ENCODE peak calls at places on chromosome 15, in ten cellular contexts. K is T-helper 2 cell; R is NCI-H1092 treated with DMSO at 0.1 percent for 48 hours; T is NCI-H1436; M is endothelial cell; Z is HL-60; W is stromal cell of bone marrow; Q is activated CD4-positive, alpha-beta T cell treated with anti-CD3 and anti-CD28 coated beads for 4 hours; V is AG09309; H is body of pancreas. D is an unnamed sample.

GRCh38 chr15:96327155-96327741 is 3.3 kb upstream of the NR2F2 start:
- DNase-seq in K (no peak), W (peak), H (peak), T (peak), R (peak), M (no peak), V (peak), Z (peak), Q (no peak), D (no peak)

GRCh38 chr15:31473384-31474058 is 146.9 kb downstream of the KLF13 start:
- DNase-seq in M (no peak), Z (no peak), Q (no peak), H (peak), T (no peak), R (no peak), K (no peak), W (no peak), V (no peak), D (peak)

GRCh38 chr15:25789616-25790002 is 73.5 kb downstream of the ATP10A start:
- DNase-seq in W (no peak), R (no peak), H (no peak), Z (no peak), V (no peak), T (no peak), K (no peak), Q (no peak), M (no peak), D (no peak)

GRCh38 chr15:63385911-63386531 is 4.4 kb upstream of the CA12 start:
- DNase-seq in W (no peak), Z (no peak), Q (no peak), R (no peak), T (no peak), K (no peak), V (no peak), H (no peak), M (no peak), D (no peak)

GRCh38 chr15:67914537-67915373 is 74.9 kb upstream of the RNU6-1 start:
- DNase-seq in W (peak), Z (no peak), V (no peak), T (no peak), K (no peak), H (peak), Q (no peak), R (peak), M (peak), D (peak)

GRCh38 chr15:74381190-74381453 is 13.7 kb upstream of the CYP11A1 start:
- DNase-seq in W (no peak), Z (no peak), T (no peak), M (no peak), H (no peak), Q (no peak), R (no peak), K (no peak), V (no peak), D (no peak)

GRCh38 chr15:75347222-75348033 is 589 bp downstream of the NEIL1 start:
- DNase-seq in K (peak), T (peak), R (no peak), H (peak), Q (peak), W (no peak), V (no peak), Z (no peak), M (peak), D (peak)

GRCh38 chr15:62765916-62766315 is 276.6 kb upstream of the TPM1 start:
- DNase-seq in R (no peak), K (no peak), W (no peak), Q (no peak), V (no peak), H (no peak), T (no peak), M (no peak), Z (no peak), D (no peak)

GRCh38 chr15:45180201-45180600 is 7.6 kb downstream of the SHF start:
- DNase-seq in R (no peak), Z (no peak), W (no peak), H (no peak), T (no peak), V (no peak), M (no peak), K (no peak), Q (no peak), D (no peak)

GRCh38 chr15:70627734-70628541 is 135.4 kb downstream of the UACA start:
- DNase-seq in V (peak), R (no peak), Q (no peak), M (no peak), Z (no peak), W (no peak), T (no peak), H (no peak), K (no peak), D (no peak)

GRCh38 chr15:70799667-70800450 is 36.5 kb upstream of the UACA start:
- DNase-seq in R (no peak), M (no peak), T (no peak), H (no peak), K (no peak), W (peak), Z (no peak), Q (no peak), V (peak), D (peak)

GRCh38 chr15:94080416-94080815 is 150.9 kb upstream of the MCTP2 start:
- DNase-seq in W (peak), K (no peak), H (no peak), Q (no peak), M (no peak), R (no peak), V (peak), Z (no peak), T (peak), D (no peak)

GRCh38 chr15:36501063-36501678 is 78.3 kb upstream of the CDIN1 start:
- DNase-seq in K (no peak), Z (peak), M (peak), T (peak), H (peak), Q (no peak), R (peak), W (peak), V (peak), D (peak)

GRCh38 chr15:92693922-92694331 is 38.4 kb upstream of the FAM174B start:
- DNase-seq in H (no peak), K (no peak), T (peak), Z (no peak), V (no peak), Q (no peak), M (peak), W (no peak), R (peak), D (no peak)

GRCh38 chr15:84961114-84961452 is 20.6 kb upstream of the PDE8A start:
- DNase-seq in R (no peak), T (no peak), K (no peak), Q (no peak), W (no peak), H (no peak), V (no peak), M (no peak), Z (no peak), D (no peak)

GRCh38 chr15:52105856-52106255 is 6.7 kb downstream of the BCL2L10 start:
- DNase-seq in H (no peak), K (no peak), T (no peak), R (no peak), V (no peak), M (no peak), Z (no peak), W (no peak), Q (no peak), D (no peak)

GRCh38 chr15:45891766-45892165 is 256.9 kb downstream of the SQOR start:
- DNase-seq in V (peak), Z (no peak), W (no peak), Q (no peak), K (no peak), M (no peak), T (no peak), R (no peak), H (peak), D (no peak)

GRCh38 chr15:57217716-57218598 is 158.3 kb upstream of the CGNL1 start:
- DNase-seq in M (no peak), H (no peak), V (no peak), Z (no peak), R (peak), K (no peak), W (no peak), T (no peak), Q (no peak), D (no peak)

GRCh38 chr15:69131362-69132215 is 28.8 kb upstream of the GLCE start:
- DNase-seq in H (no peak), T (no peak), R (no peak), V (no peak), M (no peak), K (no peak), Z (peak), Q (no peak), W (no peak), D (no peak)

GRCh38 chr15:29849716-29850115 is 27.4 kb upstream of the TJP1 start:
- DNase-seq in Z (no peak), T (no peak), R (no peak), V (no peak), H (no peak), W (no peak), K (no peak), Q (no peak), M (no peak), D (no peak)

GRCh38 chr15:87293016-87293415 is 963.5 kb downstream of the NTRK3 start:
- DNase-seq in T (no peak), W (peak), R (no peak), Z (no peak), H (no peak), Q (no peak), V (peak), M (no peak), K (no peak), D (no peak)

GRCh38 chr15:92011611-92012367 is 158.3 kb downstream of the SLCO3A1 start:
- DNase-seq in T (peak), R (no peak), Z (no peak), M (no peak), H (no peak), W (no peak), Q (no peak), V (no peak), K (no peak), D (peak)

GRCh38 chr15:69359724-69360123 is 54.4 kb upstream of the KIF23 start:
- DNase-seq in M (no peak), Q (no peak), T (no peak), R (no peak), K (no peak), W (no peak), V (no peak), H (no peak), Z (no peak), D (no peak)

GRCh38 chr15:25670025-25670554 is 193.0 kb downstream of the ATP10A start:
- DNase-seq in V (no peak), T (no peak), K (no peak), Q (no peak), H (no peak), W (peak), R (peak), M (peak), Z (no peak), D (peak)

GRCh38 chr15:31296304-31297220 is 30.1 kb upstream of the KLF13 start:
- DNase-seq in W (no peak), M (no peak), T (no peak), R (peak), H (peak), V (no peak), Z (no peak), Q (no peak), K (no peak), D (peak)

GRCh38 chr15:62933388-62933787 is 109.2 kb upstream of the TPM1 start:
- DNase-seq in Q (no peak), W (no peak), K (no peak), Z (no peak), T (no peak), H (no peak), R (no peak), V (no peak), M (no peak), D (no peak)

GRCh38 chr15:42108808-42109207 is 14.4 kb upstream of the PLA2G4D start:
- DNase-seq in V (no peak), Z (no peak), W (no peak), T (no peak), K (no peak), M (no peak), Q (no peak), R (no peak), H (no peak), D (no peak)

GRCh38 chr15:62848631-62849050 is 193.9 kb upstream of the TPM1 start:
- DNase-seq in M (peak), K (no peak), Z (no peak), H (no peak), V (no peak), Q (no peak), W (no peak), R (no peak), T (no peak), D (no peak)

GRCh38 chr15:73991260-73991659 is 835 bp downstream of the STOML1 start:
- DNase-seq in V (no peak), Z (no peak), Q (no peak), H (peak), M (no peak), R (peak), W (peak), K (no peak), T (no peak), D (peak)

GRCh38 chr15:31300981-31301686 is 25.5 kb upstream of the KLF13 start:
- DNase-seq in K (no peak), M (no peak), T (no peak), Z (no peak), R (no peak), Q (no peak), H (no peak), V (no peak), W (no peak), D (peak)

GRCh38 chr15:51888593-51889195 is 59.2 kb downstream of the TMOD3 start:
- DNase-seq in Z (no peak), H (no peak), R (no peak), T (peak), V (no peak), W (no peak), M (no peak), Q (no peak), K (no peak), D (no peak)

GRCh38 chr15:89780601-89781000 is 4.5 kb downstream of the MESP2 start:
- DNase-seq in Z (no peak), H (no peak), Q (no peak), T (no peak), R (no peak), K (no peak), M (no peak), W (no peak), V (no peak), D (no peak)

GRCh38 chr15:80174017-80174746 is 21.4 kb downstream of the FAH start:
- DNase-seq in K (no peak), V (no peak), H (no peak), W (peak), Z (no peak), Q (no peak), T (no peak), R (no peak), M (no peak), D (peak)

GRCh38 chr15:81043568-81044301 is 43.0 kb downstream of the TLNRD1 start:
- DNase-seq in W (no peak), H (no peak), Z (no peak), R (no peak), Q (no peak), M (no peak), V (no peak), K (no peak), T (no peak), D (no peak)

GRCh38 chr15:81400640-81401236 is 26.7 kb upstream of the TMC3 start:
- DNase-seq in Q (no peak), H (no peak), W (peak), K (no peak), R (peak), Z (no peak), T (peak), M (peak), V (peak), D (no peak)